ENCODE peak calls at places on chromosome 9, in four cellular contexts. One of them, this sample, is unnamed.

GRCh38 chr9:99820330-99821186 is 1.1 kb upstream of the NR4A3 start:
- DNase-seq in transverse colon: peak
- DNase-seq in central memory CD8-positive, alpha-beta T cell: peak
- DNase-seq in spleen: peak
- DNase-seq in this sample: peak

GRCh38 chr9:130946778-130947617 is 8.0 kb upstream of the FIBCD1 start:
- DNase-seq in central memory CD8-positive, alpha-beta T cell: no peak
- DNase-seq in spleen: no peak
- DNase-seq in transverse colon: peak
- DNase-seq in this sample: peak

GRCh38 chr9:18268381-18268780 is 205.6 kb upstream of the ADAMTSL1 start:
- DNase-seq in transverse colon: no peak
- DNase-seq in central memory CD8-positive, alpha-beta T cell: no peak
- DNase-seq in spleen: no peak
- DNase-seq in this sample: no peak

GRCh38 chr9:86614871-86615849 is 260.9 kb upstream of the TUT7 start:
- DNase-seq in central memory CD8-positive, alpha-beta T cell: no peak
- DNase-seq in spleen: no peak
- DNase-seq in transverse colon: no peak
- DNase-seq in this sample: peak

GRCh38 chr9:121156263-121156731 is 45.4 kb downstream of the RAB14 start:
- DNase-seq in central memory CD8-positive, alpha-beta T cell: no peak
- DNase-seq in transverse colon: no peak
- DNase-seq in spleen: no peak
- DNase-seq in this sample: no peak

GRCh38 chr9:75198436-75198835 is 110.1 kb downstream of the OSTF1 start:
- DNase-seq in central memory CD8-positive, alpha-beta T cell: no peak
- DNase-seq in spleen: no peak
- DNase-seq in transverse colon: no peak
- DNase-seq in this sample: no peak

GRCh38 chr9:108609227-108609894 is 246.4 kb downstream of the ACTL7B start:
- DNase-seq in spleen: no peak
- DNase-seq in central memory CD8-positive, alpha-beta T cell: no peak
- DNase-seq in transverse colon: no peak
- DNase-seq in this sample: no peak

GRCh38 chr9:18260527-18260926 is 213.4 kb upstream of the ADAMTSL1 start:
- DNase-seq in central memory CD8-positive, alpha-beta T cell: no peak
- DNase-seq in transverse colon: no peak
- DNase-seq in spleen: no peak
- DNase-seq in this sample: no peak

GRCh38 chr9:80976417-80976816 is 712.9 kb downstream of the TLE1 start:
- DNase-seq in central memory CD8-positive, alpha-beta T cell: no peak
- DNase-seq in spleen: no peak
- DNase-seq in transverse colon: no peak
- DNase-seq in this sample: no peak

GRCh38 chr9:70552561-70552960 is 138.1 kb upstream of the KLF9 start:
- DNase-seq in central memory CD8-positive, alpha-beta T cell: no peak
- DNase-seq in spleen: no peak
- DNase-seq in transverse colon: no peak
- DNase-seq in this sample: no peak

GRCh38 chr9:114098660-114099522 is at the start of gene KIF12:
- DNase-seq in central memory CD8-positive, alpha-beta T cell: no peak
- DNase-seq in spleen: no peak
- DNase-seq in transverse colon: peak
- DNase-seq in this sample: peak

GRCh38 chr9:121645003-121645402 is 6.4 kb upstream of the DAB2IP start:
- DNase-seq in central memory CD8-positive, alpha-beta T cell: no peak
- DNase-seq in transverse colon: no peak
- DNase-seq in spleen: peak
- DNase-seq in this sample: no peak

GRCh38 chr9:97788763-97789663 is 64.0 kb upstream of the FOXE1 start:
- DNase-seq in spleen: no peak
- DNase-seq in central memory CD8-positive, alpha-beta T cell: no peak
- DNase-seq in transverse colon: no peak
- DNase-seq in this sample: no peak

GRCh38 chr9:75909776-75910175 is 19.3 kb downstream of the PCSK5 start:
- DNase-seq in transverse colon: no peak
- DNase-seq in spleen: no peak
- DNase-seq in central memory CD8-positive, alpha-beta T cell: no peak
- DNase-seq in this sample: no peak

GRCh38 chr9:106936680-106937079 is 73.7 kb downstream of the ZNF462 start:
- DNase-seq in central memory CD8-positive, alpha-beta T cell: no peak
- DNase-seq in transverse colon: no peak
- DNase-seq in spleen: no peak
- DNase-seq in this sample: no peak

GRCh38 chr9:137918331-137919094 is 40.9 kb downstream of the CACNA1B start:
- DNase-seq in spleen: no peak
- DNase-seq in central memory CD8-positive, alpha-beta T cell: no peak
- DNase-seq in transverse colon: no peak
- DNase-seq in this sample: no peak

GRCh38 chr9:134548185-134548584 is 93.4 kb upstream of the COL5A1 start:
- DNase-seq in transverse colon: no peak
- DNase-seq in central memory CD8-positive, alpha-beta T cell: no peak
- DNase-seq in spleen: peak
- DNase-seq in this sample: no peak

GRCh38 chr9:128702445-128702948 is at the start of gene PKN3:
- DNase-seq in central memory CD8-positive, alpha-beta T cell: peak
- DNase-seq in spleen: peak
- DNase-seq in transverse colon: peak
- DNase-seq in this sample: peak

GRCh38 chr9:93058357-93059096 is at the start of gene SUSD3:
- DNase-seq in central memory CD8-positive, alpha-beta T cell: peak
- DNase-seq in transverse colon: peak
- DNase-seq in spleen: peak
- DNase-seq in this sample: peak

GRCh38 chr9:79682076-79682736 is 110.4 kb downstream of the TLE4 start:
- DNase-seq in spleen: no peak
- DNase-seq in central memory CD8-positive, alpha-beta T cell: no peak
- DNase-seq in transverse colon: no peak
- DNase-seq in this sample: no peak

GRCh38 chr9:26856413-26857032 is 36.1 kb downstream of the CAAP1 start:
- DNase-seq in transverse colon: peak
- DNase-seq in spleen: no peak
- DNase-seq in central memory CD8-positive, alpha-beta T cell: no peak
- DNase-seq in this sample: peak

GRCh38 chr9:123387686-123388085 is 31.7 kb downstream of the CRB2 start:
- DNase-seq in transverse colon: no peak
- DNase-seq in spleen: peak
- DNase-seq in central memory CD8-positive, alpha-beta T cell: no peak
- DNase-seq in this sample: no peak

GRCh38 chr9:2966846-2967372 is 123.0 kb upstream of the PUM3 start:
- DNase-seq in spleen: no peak
- DNase-seq in central memory CD8-positive, alpha-beta T cell: no peak
- DNase-seq in transverse colon: no peak
- DNase-seq in this sample: no peak

GRCh38 chr9:84998639-84999038 is 329.1 kb downstream of the NTRK2 start:
- DNase-seq in transverse colon: no peak
- DNase-seq in central memory CD8-positive, alpha-beta T cell: no peak
- DNase-seq in spleen: no peak
- DNase-seq in this sample: no peak

GRCh38 chr9:95048225-95049087 is 269.1 kb downstream of the FANCC start:
- DNase-seq in spleen: peak
- DNase-seq in transverse colon: peak
- DNase-seq in central memory CD8-positive, alpha-beta T cell: no peak
- DNase-seq in this sample: peak

GRCh38 chr9:120261419-120261818 is 318.5 kb downstream of the CDK5RAP2 start:
- DNase-seq in central memory CD8-positive, alpha-beta T cell: no peak
- DNase-seq in spleen: no peak
- DNase-seq in transverse colon: no peak
- DNase-seq in this sample: no peak

GRCh38 chr9:113851359-113851758 is 24.8 kb upstream of the ZNF618 start:
- DNase-seq in central memory CD8-positive, alpha-beta T cell: no peak
- DNase-seq in transverse colon: no peak
- DNase-seq in spleen: no peak
- DNase-seq in this sample: no peak

GRCh38 chr9:112145886-112146285 is 29.2 kb downstream of the SUSD1 start:
- DNase-seq in transverse colon: no peak
- DNase-seq in spleen: no peak
- DNase-seq in central memory CD8-positive, alpha-beta T cell: no peak
- DNase-seq in this sample: no peak

GRCh38 chr9:29214702-29215248 is 1641.5 kb upstream of the C9orf72 start:
- DNase-seq in spleen: no peak
- DNase-seq in transverse colon: no peak
- DNase-seq in central memory CD8-positive, alpha-beta T cell: no peak
- DNase-seq in this sample: no peak

GRCh38 chr9:129138476-129139232 is 27.4 kb downstream of the PTPA start:
- DNase-seq in transverse colon: peak
- DNase-seq in spleen: peak
- DNase-seq in central memory CD8-positive, alpha-beta T cell: no peak
- DNase-seq in this sample: no peak

GRCh38 chr9:12595400-12595799 is 97.8 kb upstream of the TYRP1 start:
- DNase-seq in spleen: no peak
- DNase-seq in transverse colon: no peak
- DNase-seq in central memory CD8-positive, alpha-beta T cell: no peak
- DNase-seq in this sample: no peak

GRCh38 chr9:111131219-111131618 is 92.9 kb upstream of the LPAR1 start:
- DNase-seq in central memory CD8-positive, alpha-beta T cell: no peak
- DNase-seq in spleen: no peak
- DNase-seq in transverse colon: no peak
- DNase-seq in this sample: no peak

GRCh38 chr9:121884057-121884512 is 209.0 kb downstream of the TTLL11 start:
- DNase-seq in spleen: no peak
- DNase-seq in central memory CD8-positive, alpha-beta T cell: no peak
- DNase-seq in transverse colon: no peak
- DNase-seq in this sample: no peak

GRCh38 chr9:77887660-77888059 is 144.0 kb downstream of the GNAQ start:
- DNase-seq in transverse colon: no peak
- DNase-seq in spleen: no peak
- DNase-seq in central memory CD8-positive, alpha-beta T cell: no peak
- DNase-seq in this sample: peak

GRCh38 chr9:36798350-36799065 is 225.8 kb downstream of the MELK start:
- DNase-seq in central memory CD8-positive, alpha-beta T cell: no peak
- DNase-seq in spleen: no peak
- DNase-seq in transverse colon: no peak
- DNase-seq in this sample: no peak

GRCh38 chr9:110128664-110129329 is 79.2 kb downstream of the C9orf152 start:
- DNase-seq in central memory CD8-positive, alpha-beta T cell: no peak
- DNase-seq in spleen: no peak
- DNase-seq in transverse colon: no peak
- DNase-seq in this sample: no peak

GRCh38 chr9:99181621-99182020 is 40.1 kb downstream of the ALG2 start:
- DNase-seq in transverse colon: no peak
- DNase-seq in central memory CD8-positive, alpha-beta T cell: no peak
- DNase-seq in spleen: no peak
- DNase-seq in this sample: no peak

GRCh38 chr9:127786773-127787123 is 914 bp downstream of the CDK9 start:
- DNase-seq in transverse colon: no peak
- DNase-seq in spleen: no peak
- DNase-seq in central memory CD8-positive, alpha-beta T cell: no peak
- DNase-seq in this sample: no peak

GRCh38 chr9:116550728-116551436 is 136.2 kb upstream of the TRIM32 start:
- DNase-seq in central memory CD8-positive, alpha-beta T cell: no peak
- DNase-seq in transverse colon: no peak
- DNase-seq in spleen: no peak
- DNase-seq in this sample: no peak